ENCODE peak calls at places on chromosome 11, in nine cellular contexts. P is stimulated activated CD8-positive, alpha-beta memory T cell treated with anti-CD3 and anti-CD28 coated beads, Interleukin-7, amount 100 ng/mL, for 48 hours; R is bronchial epithelial cell; Z is NCI-H1105 treated with DMSO at 0.1 percent for 48 hours; C is IMR-90; Y is NCI-H1930; I is HCEC 1CT; G is HS-27A; J is ovary. H is an unnamed sample.

GRCh38 chr11:115145316-115145715 is 358.9 kb downstream of the CADM1 start:
- DNase-seq in P (no peak), R (no peak), Z (peak), C (no peak), Y (no peak), I (no peak), G (no peak), J (no peak), H (no peak)

GRCh38 chr11:17673951-17674350 is 45.4 kb upstream of the MYOD1 start:
- DNase-seq in P (no peak), R (peak), Z (no peak), C (no peak), Y (no peak), I (no peak), G (no peak), J (no peak), H (no peak)

GRCh38 chr11:2567026-2567671 is 122.3 kb downstream of the KCNQ1 start:
- DNase-seq in P (no peak), R (no peak), Z (no peak), C (no peak), Y (no peak), I (no peak), G (no peak), J (no peak), H (no peak)

GRCh38 chr11:105429421-105429965 is 180.4 kb upstream of the GRIA4 start:
- DNase-seq in P (no peak), R (no peak), Z (no peak), C (no peak), Y (no peak), I (no peak), G (no peak), J (no peak), H (no peak)

GRCh38 chr11:75090778-75091177 is 5.9 kb downstream of the OR2AT4 start:
- DNase-seq in P (no peak), R (no peak), Z (no peak), C (no peak), Y (no peak), I (no peak), G (no peak), J (no peak), H (no peak)

GRCh38 chr11:35200811-35201341 is 61.9 kb downstream of the CD44 start:
- DNase-seq in P (no peak), R (no peak), Z (no peak), C (no peak), Y (no peak), I (no peak), G (no peak), J (no peak), H (no peak)

GRCh38 chr11:28505216-28505615 is 397.0 kb downstream of the METTL15 start:
- DNase-seq in P (no peak), R (peak), Z (no peak), C (no peak), Y (no peak), I (no peak), G (no peak), J (no peak), H (no peak)

GRCh38 chr11:45150301-45150700 is 3.9 kb downstream of the PRDM11 start:
- DNase-seq in P (no peak), R (no peak), Z (no peak), C (no peak), Y (no peak), I (no peak), G (no peak), J (no peak), H (no peak)

GRCh38 chr11:1560011-1560579 is 12.0 kb downstream of the DUSP8 start:
- DNase-seq in P (no peak), R (no peak), Z (no peak), C (no peak), Y (no peak), I (no peak), G (no peak), J (no peak), H (no peak)

GRCh38 chr11:94732617-94733292 is 35.4 kb upstream of the AMOTL1 start:
- DNase-seq in P (no peak), R (peak), Z (no peak), C (peak), Y (no peak), I (peak), G (no peak), J (no peak), H (peak)

GRCh38 chr11:21625982-21626381 is 566.9 kb upstream of the ANO5 start:
- DNase-seq in P (no peak), R (peak), Z (no peak), C (no peak), Y (no peak), I (no peak), G (no peak), J (no peak), H (peak)

GRCh38 chr11:26522912-26523610 is 49.0 kb downstream of the MUC15 start:
- DNase-seq in P (no peak), R (peak), Z (peak), C (peak), Y (peak), I (peak), G (peak), J (no peak), H (peak)

GRCh38 chr11:1755344-1756023 is 5.1 kb upstream of the IFITM10 start:
- DNase-seq in P (no peak), R (no peak), Z (no peak), C (no peak), Y (no peak), I (no peak), G (no peak), J (no peak), H (no peak)

GRCh38 chr11:23620617-23621016 is 760.3 kb upstream of the CCDC179 start:
- DNase-seq in P (no peak), R (no peak), Z (no peak), C (peak), Y (no peak), I (no peak), G (no peak), J (no peak), H (no peak)

GRCh38 chr11:93529707-93530467 is 13.3 kb downstream of the SMCO4 start:
- DNase-seq in P (no peak), R (no peak), Z (no peak), C (peak), Y (no peak), I (no peak), G (no peak), J (peak), H (no peak)

GRCh38 chr11:75499423-75500305 is 26.1 kb downstream of the GDPD5 start:
- DNase-seq in P (no peak), R (peak), Z (no peak), C (peak), Y (no peak), I (peak), G (peak), J (peak), H (no peak)

GRCh38 chr11:69774354-69775162 is 583 bp downstream of the FGF4 start:
- DNase-seq in P (no peak), R (no peak), Z (no peak), C (no peak), Y (no peak), I (no peak), G (no peak), J (no peak), H (no peak)

GRCh38 chr11:126063510-126063858 is 818 bp upstream of the CDON start:
- DNase-seq in P (no peak), R (no peak), Z (no peak), C (no peak), Y (no peak), I (no peak), G (no peak), J (no peak), H (no peak)

GRCh38 chr11:7577883-7578242 is 64.1 kb downstream of the PPFIBP2 start:
- DNase-seq in P (no peak), R (peak), Z (no peak), C (peak), Y (no peak), I (no peak), G (no peak), J (no peak), H (peak)

GRCh38 chr11:6321356-6321755 is 1.1 kb upstream of the CAVIN3 start:
- DNase-seq in P (no peak), R (no peak), Z (no peak), C (no peak), Y (no peak), I (peak), G (no peak), J (no peak), H (no peak)

GRCh38 chr11:107608809-107609208 is 17.9 kb downstream of the ELMOD1 start:
- DNase-seq in P (no peak), R (no peak), Z (no peak), C (no peak), Y (no peak), I (no peak), G (no peak), J (no peak), H (no peak)

GRCh38 chr11:2995091-2995561 is 3.0 kb upstream of the NAP1L4 start:
- DNase-seq in P (no peak), R (no peak), Z (no peak), C (no peak), Y (no peak), I (no peak), G (no peak), J (no peak), H (no peak)

GRCh38 chr11:108734956-108735559 is 70.2 kb downstream of the DDX10 start:
- DNase-seq in P (no peak), R (peak), Z (peak), C (peak), Y (no peak), I (no peak), G (no peak), J (no peak), H (peak)

GRCh38 chr11:63915961-63916836 is 765 bp downstream of the RCOR2 start:
- DNase-seq in P (no peak), R (no peak), Z (peak), C (no peak), Y (peak), I (peak), G (no peak), J (peak), H (peak)

GRCh38 chr11:75534291-75535038 is 8.7 kb upstream of the GDPD5 start:
- DNase-seq in P (no peak), R (peak), Z (no peak), C (no peak), Y (no peak), I (no peak), G (no peak), J (no peak), H (no peak)